ENCODE peak calls at places on chromosomes 2 and 18, in six cellular contexts. A is GM12878, J is HepG2, V is K562, Q is H1, X is GM12891. N is an unnamed sample.

GRCh38 chr2:186871866-186872265 is 22.9 kb upstream of the ZSWIM2 start:
- DNase-seq in A (no peak), J (no peak), V (no peak), Q (no peak), X (no peak), N (no peak)

GRCh38 chr2:133504566-133505505 is 63.4 kb downstream of the NCKAP5 start:
- DNase-seq in A (no peak), J (no peak), V (no peak), Q (no peak), X (no peak), N (no peak)

GRCh38 chr18:32366586-32367538 is 103.8 kb downstream of the GAREM1 start:
- DNase-seq in A (no peak), J (no peak), V (no peak), Q (no peak), X (no peak), N (no peak)

GRCh38 chr2:218218409-218219185 is 1.6 kb downstream of the ARPC2 start:
- DNase-seq in A (peak), J (no peak), V (no peak), Q (no peak), X (no peak), N (no peak)

GRCh38 chr2:183059561-183059960 is 19.0 kb upstream of the DUSP19 start:
- DNase-seq in A (no peak), J (no peak), V (peak), Q (no peak), X (no peak), N (no peak)

GRCh38 chr2:24793752-24794477 is 690 bp downstream of the CENPO start:
- DNase-seq in A (no peak), J (peak), V (peak), Q (no peak), X (no peak), N (no peak)

GRCh38 chr2:9655441-9656269 is 24.9 kb upstream of the YWHAQ start:
- DNase-seq in A (peak), J (no peak), V (no peak), Q (no peak), X (no peak), N (no peak)

GRCh38 chr18:26909599-26910290 is 44.2 kb upstream of the AQP4 start:
- DNase-seq in A (no peak), J (peak), V (no peak), Q (no peak), X (no peak), N (no peak)

GRCh38 chr2:205056066-205056678 is 510.9 kb downstream of the PARD3B start:
- DNase-seq in A (no peak), J (no peak), V (no peak), Q (no peak), X (no peak), N (no peak)

GRCh38 chr2:180644709-180645108 is 335.7 kb upstream of the UBE2E3 start:
- DNase-seq in A (no peak), J (no peak), V (no peak), Q (no peak), X (no peak), N (no peak)

GRCh38 chr18:63949068-63949737 is at the start of gene HMSD:
- DNase-seq in A (peak), J (no peak), V (peak), Q (peak), X (peak), N (peak)

GRCh38 chr2:74556159-74556558 is 1.6 kb downstream of the DOK1 start:
- DNase-seq in A (no peak), J (no peak), V (no peak), Q (no peak), X (no peak), N (no peak)
- TF ChIP-seq POLR2A in A (no peak), J (no peak), V (no peak), Q (no peak), X (no peak), N (no peak)

GRCh38 chr2:74327205-74327604 is 16.0 kb downstream of the SLC4A5 start:
- DNase-seq in A (no peak), J (no peak), V (no peak), Q (no peak), X (no peak), N (no peak)
- TF ChIP-seq TAF1 in A (no peak), J (no peak), V (no peak), Q (no peak), X (no peak), N (no peak)

DNA sequence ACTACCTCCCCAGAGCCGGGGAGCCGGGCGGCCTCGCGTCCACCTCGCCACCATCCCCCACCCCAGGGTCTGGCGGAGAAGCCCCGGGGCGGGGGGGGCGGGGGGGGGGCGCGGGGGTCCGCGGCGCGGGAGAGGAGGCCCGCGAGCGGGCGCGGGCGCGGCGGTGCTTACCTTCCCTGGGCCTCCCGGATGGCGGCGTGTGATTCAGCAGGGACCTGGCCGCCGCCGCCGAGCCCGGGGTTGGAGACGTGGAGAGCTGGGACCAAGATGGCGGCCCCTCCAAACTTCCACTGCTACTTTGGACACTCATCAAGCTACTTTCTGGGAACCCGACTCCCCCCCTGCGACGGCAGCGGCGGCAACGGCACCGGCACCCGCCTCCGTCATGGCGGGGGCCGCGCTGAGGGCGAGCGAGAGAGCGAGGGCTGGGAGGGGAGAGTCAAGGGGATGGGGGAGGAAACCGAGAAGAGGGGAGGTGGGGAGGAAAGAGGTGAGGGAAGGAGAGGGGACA is 519 bp downstream of the TLK1 start:
- DNase-seq in A (no peak), J (peak), V (peak), Q (no peak), X (peak), N (peak)
- TF ChIP-seq POLR2AphosphoS5 in A (no peak), J (no peak), V (no peak), Q (no peak), X (no peak), N (no peak)

GRCh38 chr2:237966565-237967462 is at the start of gene UBE2F:
- DNase-seq in A (peak), J (peak), V (peak), Q (peak), X (peak), N (peak)
- TF ChIP-seq POLR2A in A (peak), J (peak), V (peak), Q (no peak), X (no peak), N (peak)

GRCh38 chr2:75465317-75465998 is 95.3 kb downstream of the EVA1A start:
- DNase-seq in A (no peak), J (peak), V (no peak), Q (no peak), X (no peak), N (no peak)
- TF ChIP-seq TAF1 in A (no peak), J (no peak), V (no peak), Q (no peak), X (no peak), N (no peak)

DNA sequence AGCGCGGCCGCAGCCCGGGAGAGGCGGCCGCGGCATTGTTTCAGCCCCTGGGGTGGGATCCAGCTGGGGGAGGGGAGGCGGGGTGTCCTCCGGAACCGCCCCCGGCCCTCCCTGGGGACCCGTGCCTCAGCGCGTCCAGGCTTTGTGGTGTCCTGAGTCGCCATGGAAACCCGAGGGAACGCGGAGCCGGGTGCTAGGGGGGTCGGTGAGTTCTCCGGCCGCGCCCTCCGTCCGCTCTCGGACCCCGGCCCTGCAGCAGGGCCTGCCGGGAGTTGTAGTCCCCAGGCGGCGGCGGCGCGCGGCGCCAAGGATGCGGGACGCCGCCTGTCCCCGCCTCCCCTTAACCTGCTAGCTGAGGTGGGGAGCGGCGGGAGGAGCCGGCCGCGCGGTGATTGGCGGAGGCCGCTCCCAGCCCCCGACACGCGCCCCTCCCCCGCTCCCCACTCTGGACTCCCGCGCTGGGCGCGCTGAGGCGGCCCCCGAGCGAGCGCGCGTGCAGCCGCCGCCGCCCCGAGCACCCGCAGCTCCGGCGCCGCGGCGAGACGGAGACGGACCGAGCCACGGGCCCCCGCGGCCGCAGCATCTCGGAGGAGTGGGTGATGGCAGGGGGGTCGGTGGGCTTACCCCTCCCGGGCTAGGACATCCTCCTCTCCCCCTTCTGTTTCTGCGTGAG is at the start of gene DPYSL5:
- DNase-seq in A (no peak), J (no peak), V (peak), Q (peak), X (peak), N (no peak)
- TF ChIP-seq POLR2AphosphoS5 in A (no peak), J (no peak), V (no peak), Q (no peak), X (no peak), N (no peak)

GRCh38 chr18:9136315-9137141 is at the start of gene ANKRD12:
- DNase-seq in A (peak), J (peak), V (peak), Q (peak), X (peak), N (peak)
- TF ChIP-seq POLR2A in A (peak), J (peak), V (peak), Q (no peak), X (peak), N (peak)

GRCh38 chr18:49970288-49970687 is 157.0 kb upstream of the ACAA2 start:
- DNase-seq in A (no peak), J (no peak), V (no peak), Q (no peak), X (no peak), N (no peak)
- TF ChIP-seq TAF1 in A (no peak), J (no peak), V (no peak), Q (no peak), X (no peak), N (no peak)

DNA sequence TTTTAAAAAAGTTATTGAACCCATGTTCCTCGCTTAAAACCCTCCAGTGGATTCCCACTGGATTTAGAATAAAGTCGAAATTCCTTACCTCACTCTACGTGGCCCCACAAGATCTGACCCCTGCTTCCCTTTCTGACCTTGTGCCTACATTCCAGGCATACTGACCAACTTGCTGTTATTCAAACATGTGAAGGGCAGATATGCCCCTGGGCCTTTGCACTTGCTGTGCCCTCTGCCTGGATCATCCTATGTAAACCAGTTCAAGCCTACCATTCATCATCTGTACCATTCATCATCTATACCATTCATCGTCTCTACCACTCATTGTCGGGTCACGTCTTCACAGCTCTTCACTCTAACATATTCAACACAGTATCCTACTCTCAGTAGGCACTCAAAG is 41.3 kb upstream of the LPIN2 start:
- DNase-seq in A (no peak), J (no peak), V (no peak), Q (no peak), X (no peak), N (no peak)
- TF ChIP-seq POLR2AphosphoS5 in A (no peak), J (no peak), V (no peak), Q (no peak), X (no peak), N (no peak)

GRCh38 chr2:120687210-120687609 is 48.5 kb upstream of the GLI2 start:
- DNase-seq in A (no peak), J (no peak), V (no peak), Q (no peak), X (no peak), N (no peak)
- TF ChIP-seq POLR2A in A (no peak), J (no peak), V (no peak), Q (no peak), X (no peak), N (no peak)